ENCODE peak calls at places on chromosomes 5 and 9, in nine cellular contexts. T is stimulated activated CD8-positive, alpha-beta memory T cell treated with anti-CD3 and anti-CD28 coated beads, Interleukin-12 subunit alpha, Interleukin-12 subunit beta, amount 100 ng/mL, for 1 hour; H is NCI-H1417; L is IMR-90; S is stomach; B is lung microvascular endothelial cell; W is activated CD8-positive, alpha-beta memory T cell treated with anti-CD3 and anti-CD28 coated beads for 1 hour; X is ELR; I is body of pancreas. R is an unnamed sample.

GRCh38 chr5:143826909-143827514 is 15.1 kb downstream of the HMHB1 start:
- DNase-seq in L (peak), T (no peak), H (peak), W (no peak), S (no peak), B (no peak), I (no peak), X (no peak), R (peak)

GRCh38 chr9:37413311-37413710 is 9.2 kb upstream of the GRHPR start:
- DNase-seq in I (no peak), T (no peak), W (no peak), L (no peak), X (peak), B (no peak), S (no peak), H (no peak), R (no peak)

GRCh38 chr9:115106001-115106400 is 12.0 kb downstream of the TNC start:
- DNase-seq in H (no peak), L (peak), I (no peak), B (no peak), S (no peak), W (no peak), X (peak), T (no peak), R (peak)

GRCh38 chr5:82601085-82601484 is 322.9 kb upstream of the RPS23 start:
- DNase-seq in W (no peak), T (no peak), B (no peak), S (no peak), X (no peak), H (no peak), L (no peak), I (no peak), R (no peak)

GRCh38 chr5:170467000-170467707 is 36.7 kb upstream of the KCNIP1 start:
- DNase-seq in W (no peak), B (peak), T (no peak), X (peak), H (no peak), I (no peak), L (peak), S (no peak), R (peak)

GRCh38 chr5:103474671-103475070 is 87.9 kb downstream of the NUDT12 start:
- DNase-seq in S (no peak), I (no peak), W (no peak), X (peak), B (no peak), L (no peak), T (no peak), H (no peak), R (no peak)

GRCh38 chr5:133882801-133883200 is 85.6 kb downstream of the C5orf15 start:
- DNase-seq in S (no peak), W (no peak), B (no peak), X (no peak), T (no peak), L (no peak), I (no peak), H (peak), R (no peak)

GRCh38 chr5:159504857-159505304 is 174.6 kb upstream of the IL12B start:
- DNase-seq in L (peak), B (peak), H (no peak), I (no peak), T (no peak), X (peak), W (no peak), S (no peak), R (peak)

GRCh38 chr9:19456996-19457693 is 48.3 kb downstream of the ACER2 start:
- DNase-seq in T (peak), I (peak), B (peak), W (no peak), S (peak), L (peak), X (peak), H (peak), R (peak)

GRCh38 chr9:93116049-93116961 is 17.7 kb downstream of the NINJ1 start:
- DNase-seq in T (no peak), S (peak), H (no peak), X (peak), B (peak), I (peak), W (no peak), L (peak), R (peak)

GRCh38 chr9:131438190-131438589 is 44.3 kb downstream of the PRRC2B start:
- DNase-seq in L (no peak), H (no peak), B (no peak), X (no peak), I (no peak), S (no peak), W (no peak), T (no peak), R (no peak)

GRCh38 chr9:25716220-25716872 is 38.1 kb upstream of the TUSC1 start:
- DNase-seq in T (no peak), X (peak), I (peak), B (peak), S (peak), H (peak), L (peak), W (no peak), R (peak)

GRCh38 chr9:18941060-18941746 is 91.8 kb downstream of the SAXO1 start:
- DNase-seq in L (no peak), T (no peak), X (no peak), I (no peak), S (no peak), H (no peak), B (no peak), W (no peak), R (no peak)

GRCh38 chr5:85345818-85346217 is 961.1 kb upstream of the EDIL3 start:
- DNase-seq in L (no peak), W (no peak), I (no peak), B (no peak), X (no peak), S (no peak), T (no peak), H (no peak), R (no peak)